ENCODE peak calls at places on chromosome 15, in six cellular contexts. Y, V, I, R, F and W are unnamed samples.

GRCh38 chr15:80572337-80572736 is 122.8 kb upstream of the ABHD17C start:
- DNase-seq in Y (no peak), V (no peak), I (no peak), R (no peak), F (no peak), W (no peak)

GRCh38 chr15:88621789-88622604 is 857 bp downstream of the AEN start:
- DNase-seq in Y (peak), V (no peak), I (no peak), R (no peak), F (no peak), W (no peak)

GRCh38 chr15:25844981-25845680 is 18.0 kb downstream of the ATP10A start:
- DNase-seq in Y (no peak), V (no peak), I (no peak), R (no peak), F (no peak), W (no peak)

GRCh38 chr15:80581976-80582375 is 113.1 kb upstream of the ABHD17C start:
- DNase-seq in Y (peak), V (no peak), I (no peak), R (no peak), F (no peak), W (no peak)

GRCh38 chr15:72838311-72838731 is 54.8 kb upstream of the ADPGK start:
- DNase-seq in Y (no peak), V (no peak), I (no peak), R (no peak), F (no peak), W (no peak)

GRCh38 chr15:88610756-88611231 is 10.3 kb upstream of the AEN start:
- DNase-seq in Y (no peak), V (no peak), I (no peak), R (no peak), F (no peak), W (no peak)

GRCh38 chr15:47746516-47746915 is 29.2 kb downstream of the SEMA6D start:
- DNase-seq in Y (no peak), V (no peak), I (no peak), R (no peak), F (no peak), W (no peak)

GRCh38 chr15:26126070-26126469 is 262.9 kb upstream of the ATP10A start:
- DNase-seq in Y (no peak), V (no peak), I (no peak), R (no peak), F (no peak), W (no peak)

GRCh38 chr15:90021108-90021507 is 20.0 kb downstream of the ZNF710 start:
- DNase-seq in Y (no peak), V (no peak), I (no peak), R (no peak), F (no peak), W (no peak)

GRCh38 chr15:23750179-23750578 is 63.1 kb upstream of the NDN start:
- DNase-seq in Y (no peak), V (no peak), I (no peak), R (no peak), F (no peak), W (no peak)

GRCh38 chr15:55630921-55631320 is 42.8 kb upstream of the PYGO1 start:
- DNase-seq in Y (no peak), V (no peak), I (no peak), R (no peak), F (no peak), W (no peak)

GRCh38 chr15:68295430-68295829 is 17.9 kb downstream of the FEM1B start:
- DNase-seq in Y (no peak), V (no peak), I (no peak), R (no peak), F (no peak), W (no peak)

GRCh38 chr15:90046846-90047481 is 45.8 kb downstream of the ZNF710 start:
- DNase-seq in Y (no peak), V (no peak), I (peak), R (no peak), F (no peak), W (peak)

GRCh38 chr15:44023176-44023575 is 171.9 kb downstream of the FRMD5 start:
- DNase-seq in Y (no peak), V (no peak), I (no peak), R (no peak), F (no peak), W (no peak)

GRCh38 chr15:61724276-61724939 is 335.8 kb downstream of the VPS13C start:
- DNase-seq in Y (no peak), V (no peak), I (no peak), R (no peak), F (no peak), W (no peak)

GRCh38 chr15:66852064-66852905 is 150.2 kb downstream of the SMAD6 start:
- DNase-seq in Y (no peak), V (no peak), I (no peak), R (no peak), F (no peak), W (no peak)

GRCh38 chr15:40680151-40680550 is 14.8 kb upstream of the RAD51 start:
- DNase-seq in Y (peak), V (no peak), I (no peak), R (no peak), F (no peak), W (no peak)

GRCh38 chr15:22265056-22265945 is 185.0 kb downstream of the OR4M2 start:
- DNase-seq in Y (no peak), V (no peak), I (no peak), R (no peak), F (no peak), W (no peak)

GRCh38 chr15:42289166-42289565 is 15.9 kb upstream of the TMEM87A start:
- DNase-seq in Y (no peak), V (no peak), I (no peak), R (no peak), F (no peak), W (no peak)

GRCh38 chr15:65621638-65622037 is at the start of gene SLC24A1:
- DNase-seq in Y (no peak), V (no peak), I (no peak), R (no peak), F (no peak), W (no peak)

GRCh38 chr15:64699767-64700388 is 75.5 kb downstream of the RBPMS2 start:
- DNase-seq in Y (no peak), V (no peak), I (no peak), R (peak), F (no peak), W (no peak)

DNA sequence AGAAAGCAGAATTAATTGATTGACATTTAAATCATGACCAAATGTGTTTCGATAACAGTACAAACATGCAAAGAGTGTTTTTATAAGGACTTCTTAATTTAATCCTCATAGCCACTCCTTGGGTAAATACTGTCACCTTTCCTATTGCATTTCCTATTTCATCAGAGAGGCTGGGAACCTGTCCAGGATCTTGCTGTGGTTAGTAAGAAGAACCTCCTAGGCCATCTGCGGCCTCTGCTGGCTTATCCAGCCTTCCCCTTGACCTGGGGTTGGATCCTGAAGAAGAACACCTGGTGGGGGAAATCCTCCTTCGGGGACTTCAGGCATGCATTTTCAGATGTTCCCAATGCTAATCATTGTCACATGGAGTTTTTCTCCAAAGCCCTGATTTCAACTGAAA is 25.5 kb downstream of the GLDN start:
- DNase-seq in Y (no peak), V (no peak), I (no peak), R (no peak), F (no peak), W (no peak)
- TF ChIP-seq TAF1 in Y (no peak), V (no peak), I (no peak), R (no peak), F (no peak), W (no peak)

GRCh38 chr15:62771234-62771633 is 271.3 kb upstream of the TPM1 start:
- DNase-seq in Y (no peak), V (no peak), I (no peak), R (no peak), F (no peak), W (no peak)
- TF ChIP-seq POLR2A in Y (no peak), V (no peak), I (no peak), R (no peak), F (no peak), W (no peak)

GRCh38 chr15:85026304-85027032 is 44.8 kb downstream of the PDE8A start:
- DNase-seq in Y (no peak), V (no peak), I (no peak), R (no peak), F (no peak), W (no peak)

GRCh38 chr15:85022860-85023403 is 41.3 kb downstream of the PDE8A start:
- DNase-seq in Y (no peak), V (no peak), I (no peak), R (no peak), F (no peak), W (no peak)

GRCh38 chr15:85025516-85026279 is 44.0 kb downstream of the PDE8A start:
- DNase-seq in Y (no peak), V (no peak), I (no peak), R (no peak), F (no peak), W (no peak)

GRCh38 chr15:85024003-85024402 is 42.3 kb downstream of the PDE8A start:
- DNase-seq in Y (no peak), V (peak), I (no peak), R (no peak), F (no peak), W (no peak)

GRCh38 chr15:85024509-85025336 is 43.1 kb downstream of the PDE8A start:
- DNase-seq in Y (peak), V (no peak), I (no peak), R (no peak), F (no peak), W (no peak)
- TF ChIP-seq TAF1 in Y (no peak), V (no peak), I (no peak), R (no peak), F (no peak), W (no peak)

DNA sequence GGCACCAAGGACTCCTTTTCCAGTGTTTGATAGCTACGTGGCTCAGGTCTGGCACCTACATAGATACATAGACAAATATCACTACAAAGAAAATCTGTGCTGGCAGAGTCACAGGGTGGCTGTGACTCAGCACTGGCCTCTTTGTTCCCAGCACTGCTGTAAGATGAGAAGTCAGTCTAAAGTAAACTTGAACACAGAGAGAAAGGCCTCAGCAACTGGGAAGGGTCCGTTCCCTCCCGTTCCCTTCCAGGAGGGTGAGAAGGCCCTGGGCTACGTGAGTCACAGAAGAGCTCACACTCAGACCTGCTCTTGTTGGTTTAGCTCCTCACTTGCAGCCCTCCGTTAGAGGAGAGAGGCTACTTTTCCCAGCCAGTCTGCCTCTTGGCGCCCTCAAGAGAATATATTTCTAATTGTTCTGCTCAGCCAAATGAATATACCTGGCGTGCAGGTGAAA is 23.1 kb downstream of the ANXA2 start:
- DNase-seq in Y (peak), V (no peak), I (no peak), R (no peak), F (no peak), W (no peak)
- TF ChIP-seq POLR2A in Y (peak), V (no peak), I (no peak), R (no peak), F (no peak), W (no peak)

DNA sequence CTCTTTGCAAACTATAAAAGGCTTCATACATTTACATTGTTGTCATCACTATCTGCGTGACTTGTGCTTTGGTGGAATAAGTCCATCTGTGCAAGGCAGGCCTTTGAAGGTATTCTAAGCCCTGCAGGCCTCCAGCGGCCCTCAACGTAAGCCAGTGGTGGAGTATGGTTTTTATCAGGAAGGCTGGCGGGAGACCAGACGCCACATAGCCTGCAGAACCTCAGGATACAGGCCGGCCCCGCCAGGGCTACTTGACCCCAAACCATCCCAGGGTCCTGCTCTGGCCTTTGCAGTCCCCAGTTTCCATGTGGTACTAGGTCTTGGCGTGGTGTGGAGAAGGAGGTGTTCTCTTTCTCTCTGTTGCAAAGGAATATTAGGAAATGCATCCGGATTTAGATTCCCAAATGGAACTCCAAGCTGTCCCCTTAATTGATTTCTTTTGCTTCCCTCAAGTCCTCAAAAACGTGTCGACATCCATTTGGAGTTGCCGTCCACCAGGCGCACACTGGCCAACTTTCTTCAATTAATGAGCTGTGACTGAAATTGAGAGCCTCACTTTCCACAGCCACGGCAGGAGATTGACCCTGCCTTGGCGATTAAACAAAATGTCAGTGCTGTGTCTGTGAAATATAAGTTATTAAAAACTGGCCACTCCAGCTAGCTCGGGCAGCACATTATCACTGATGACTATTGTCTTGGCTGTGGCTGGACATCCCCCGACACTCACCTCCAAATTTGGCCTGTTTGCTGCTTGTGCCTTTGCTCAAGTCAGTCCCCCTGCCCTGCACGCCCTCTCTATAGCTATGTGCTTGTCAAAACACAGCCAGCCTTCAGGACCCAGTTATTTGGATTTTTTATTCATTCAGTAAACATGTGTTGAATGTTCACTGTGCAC is 239.8 kb upstream of the TLE3 start:
- DNase-seq in Y (no peak), V (no peak), I (no peak), R (no peak), F (no peak), W (no peak)
- TF ChIP-seq TAF1 in Y (no peak), V (no peak), I (no peak), R (no peak), F (no peak), W (no peak)

GRCh38 chr15:32856753-32857152 is 138.9 kb downstream of the GREM1 start:
- DNase-seq in Y (no peak), V (no peak), I (no peak), R (no peak), F (no peak), W (no peak)
- TF ChIP-seq POLR2A in Y (no peak), V (no peak), I (no peak), R (no peak), F (no peak), W (no peak)